ENCODE peak calls at places on chromosomes 6 and 20, in ten cellular contexts. M, O, G, R, X, D, V, N, E and T are unnamed samples.

GRCh38 chr6:7493866-7494265 is 47.6 kb upstream of the DSP start:
- DNase-seq in M (no peak), O (no peak), G (no peak), R (no peak), X (no peak), D (no peak), V (no peak), N (no peak), E (no peak), T (no peak)

GRCh38 chr6:133973109-133973971 is 20.3 kb downstream of the TBPL1 start:
- DNase-seq in M (peak; percentile 56), O (no peak), G (no peak), R (no peak), X (peak; percentile 46), D (no peak), V (peak; percentile 40), N (peak; percentile 66), E (no peak), T (no peak)

GRCh38 chr6:79634491-79634890 is 3.4 kb downstream of the SH3BGRL2 start:
- DNase-seq in M (no peak), O (no peak), G (no peak), R (no peak), X (no peak), D (no peak), V (no peak), N (peak; percentile 51), E (no peak), T (no peak)

GRCh38 chr20:16844406-16844805 is 96.2 kb downstream of the OTOR start:
- DNase-seq in M (no peak), O (no peak), G (no peak), R (no peak), X (no peak), D (no peak), V (no peak), N (no peak), E (no peak), T (no peak)

GRCh38 chr6:113763883-113764282 is 93.3 kb upstream of the MARCKS start:
- DNase-seq in M (no peak), O (no peak), G (no peak), R (no peak), X (no peak), D (peak; percentile 16), V (no peak), N (peak; percentile 50), E (no peak), T (no peak)

GRCh38 chr20:39069976-39070375 is 107.8 kb downstream of the DHX35 start:
- DNase-seq in M (no peak), O (no peak), G (no peak), R (no peak), X (no peak), D (no peak), V (no peak), N (no peak), E (no peak), T (no peak)

GRCh38 chr6:20769651-20770050 is 235.4 kb downstream of the CDKAL1 start:
- DNase-seq in M (no peak), O (no peak), G (no peak), R (no peak), X (no peak), D (no peak), V (no peak), N (no peak), E (no peak), T (no peak)

GRCh38 chr20:58197185-58197469 is 31.3 kb downstream of the ANKRD60 start:
- DNase-seq in M (no peak), O (no peak), G (no peak), R (no peak), X (no peak), D (no peak), V (no peak), N (no peak), E (no peak), T (no peak)

GRCh38 chr6:89281779-89282246 is 33.3 kb downstream of the GABRR2 start:
- DNase-seq in M (peak; percentile 50), O (peak; percentile 41), G (no peak), R (peak; percentile 25), X (peak; percentile 87), D (peak; percentile 21), V (no peak), N (peak; percentile 87), E (no peak), T (no peak)

GRCh38 chr6:119182875-119183274 is 104.4 kb upstream of the FAM184A start:
- DNase-seq in M (no peak), O (no peak), G (no peak), R (no peak), X (no peak), D (no peak), V (no peak), N (no peak), E (no peak), T (no peak)

GRCh38 chr6:75233097-75233615 is 10.4 kb downstream of the COX7A2 start:
- DNase-seq in M (no peak), O (no peak), G (no peak), R (no peak), X (no peak), D (no peak), V (no peak), N (no peak), E (no peak), T (no peak)

GRCh38 chr6:44128020-44128917 is 915 bp downstream of the TMEM63B start:
- DNase-seq in M (peak; percentile 46), O (peak; percentile 54), G (peak; percentile 83), R (peak; percentile 47), X (peak; percentile 66), D (peak; percentile 76), V (no peak), N (peak; percentile 39), E (no peak), T (peak; percentile 84)

GRCh38 chr6:33933101-33933500 is 129.3 kb upstream of the MLN start:
- DNase-seq in M (no peak), O (no peak), G (no peak), R (no peak), X (no peak), D (no peak), V (no peak), N (no peak), E (no peak), T (no peak)